ENCODE peak calls at places on chromosomes 4 and X, in five cellular contexts. One of them, this sample, is unnamed.

GRCh38 chr4:20486433-20486832 is 213.8 kb upstream of the PACRGL start:
- DNase-seq in HCT116: no peak
- DNase-seq in PC-3: peak; percentile 29
- DNase-seq in Karpas-422: no peak
- DNase-seq in GM23338: no peak
- DNase-seq in this sample: no peak

GRCh38 chr4:71396382-71396781 is 57.6 kb downstream of the SLC4A4 start:
- DNase-seq in HCT116: no peak
- DNase-seq in PC-3: peak; percentile 58
- DNase-seq in Karpas-422: no peak
- DNase-seq in GM23338: no peak
- DNase-seq in this sample: peak; percentile 79

GRCh38 chr4:183170894-183171293 is 71.8 kb downstream of the WWC2 start:
- DNase-seq in HCT116: no peak
- DNase-seq in PC-3: no peak
- DNase-seq in Karpas-422: no peak
- DNase-seq in GM23338: no peak
- DNase-seq in this sample: no peak

GRCh38 chrX:6448003-6448402 is 86.9 kb downstream of the VCX3A start:
- DNase-seq in HCT116: no peak
- DNase-seq in PC-3: no peak
- DNase-seq in Karpas-422: no peak
- DNase-seq in GM23338: no peak
- DNase-seq in this sample: no peak

GRCh38 chr4:48780867-48781219 is 764 bp upstream of the FRYL start:
- DNase-seq in HCT116: no peak
- DNase-seq in PC-3: no peak
- DNase-seq in Karpas-422: peak; percentile 75
- DNase-seq in GM23338: no peak
- DNase-seq in this sample: peak; percentile 70

GRCh38 chr4:67035986-67036385 is 509.3 kb downstream of the CENPC start:
- DNase-seq in HCT116: no peak
- DNase-seq in PC-3: peak; percentile 63
- DNase-seq in Karpas-422: no peak
- DNase-seq in GM23338: no peak
- DNase-seq in this sample: no peak

GRCh38 chr4:158930573-158930972 is 161.7 kb downstream of the FNIP2 start:
- DNase-seq in HCT116: no peak
- DNase-seq in PC-3: peak; percentile 1
- DNase-seq in Karpas-422: no peak
- DNase-seq in GM23338: no peak
- DNase-seq in this sample: peak; percentile 41

GRCh38 chr4:185504098-185505047 is 30.9 kb downstream of the PDLIM3 start:
- DNase-seq in HCT116: peak; percentile 74
- DNase-seq in PC-3: peak; percentile 52
- DNase-seq in Karpas-422: no peak
- DNase-seq in GM23338: no peak
- DNase-seq in this sample: peak; percentile 48

GRCh38 chrX:99494668-99495067 is 915.4 kb downstream of the PCDH19 start:
- DNase-seq in HCT116: no peak
- DNase-seq in PC-3: no peak
- DNase-seq in Karpas-422: no peak
- DNase-seq in GM23338: no peak
- DNase-seq in this sample: no peak

GRCh38 chrX:110226931-110227330 is 91.0 kb downstream of the AMMECR1 start:
- DNase-seq in HCT116: no peak
- DNase-seq in PC-3: peak; percentile 65
- DNase-seq in Karpas-422: no peak
- DNase-seq in GM23338: no peak
- DNase-seq in this sample: peak; percentile 19

GRCh38 chr4:53579826-53580225 is 11.5 kb downstream of the LNX1 start:
- DNase-seq in HCT116: no peak
- DNase-seq in PC-3: peak; percentile 53
- DNase-seq in Karpas-422: no peak
- DNase-seq in GM23338: no peak
- DNase-seq in this sample: no peak

GRCh38 chr4:1362521-1362920 is 15.5 kb downstream of the UVSSA start:
- DNase-seq in HCT116: no peak
- DNase-seq in PC-3: no peak
- DNase-seq in Karpas-422: no peak
- DNase-seq in GM23338: no peak
- DNase-seq in this sample: no peak

GRCh38 chr4:163113921-163114703 is 52.6 kb downstream of the NAF1 start:
- DNase-seq in HCT116: no peak
- DNase-seq in PC-3: no peak
- DNase-seq in Karpas-422: no peak
- DNase-seq in GM23338: no peak
- DNase-seq in this sample: no peak

GRCh38 chrX:119672252-119672825 is 20.6 kb downstream of the SEPTIN6 start:
- DNase-seq in HCT116: no peak
- DNase-seq in PC-3: peak; percentile 62
- DNase-seq in Karpas-422: no peak
- DNase-seq in GM23338: no peak
- DNase-seq in this sample: no peak

GRCh38 chrX:109624641-109625311 is at the start of gene KCNE5:
- DNase-seq in HCT116: no peak
- DNase-seq in PC-3: no peak
- DNase-seq in Karpas-422: no peak
- DNase-seq in GM23338: peak; percentile 73
- DNase-seq in this sample: peak; percentile 5

GRCh38 chr4:159455675-159456235 is 352.9 kb downstream of the RAPGEF2 start:
- DNase-seq in HCT116: peak; percentile 31
- DNase-seq in PC-3: peak; percentile 66
- DNase-seq in Karpas-422: peak; percentile 68
- DNase-seq in GM23338: peak; percentile 74
- DNase-seq in this sample: peak; percentile 57

GRCh38 chr4:90357117-90357710 is 230.0 kb downstream of the CCSER1 start:
- DNase-seq in HCT116: peak; percentile 74
- DNase-seq in PC-3: peak; percentile 58
- DNase-seq in Karpas-422: peak; percentile 76
- DNase-seq in GM23338: peak; percentile 74
- DNase-seq in this sample: peak; percentile 67

GRCh38 chrX:12446342-12447075 is 308.2 kb downstream of the FRMPD4 start:
- DNase-seq in HCT116: no peak
- DNase-seq in PC-3: peak; percentile 38
- DNase-seq in Karpas-422: no peak
- DNase-seq in GM23338: no peak
- DNase-seq in this sample: no peak

GRCh38 chrX:150036181-150036580 is 97.9 kb upstream of the EOLA2 start:
- DNase-seq in HCT116: no peak
- DNase-seq in PC-3: peak; percentile 83
- DNase-seq in Karpas-422: no peak
- DNase-seq in GM23338: no peak
- DNase-seq in this sample: peak; percentile 74

GRCh38 chr4:82394896-82395295 is 21.1 kb upstream of the HNRNPD start:
- DNase-seq in HCT116: no peak
- DNase-seq in PC-3: peak; percentile 93
- DNase-seq in Karpas-422: no peak
- DNase-seq in GM23338: no peak
- DNase-seq in this sample: no peak

GRCh38 chr4:109332926-109333464 is 30.5 kb upstream of the COL25A1 start:
- DNase-seq in HCT116: no peak
- DNase-seq in PC-3: no peak
- DNase-seq in Karpas-422: peak; percentile 79
- DNase-seq in GM23338: peak; percentile 83
- DNase-seq in this sample: peak; percentile 14

GRCh38 chr4:155590751-155591150 is 75.9 kb upstream of the GUCY1A1 start:
- DNase-seq in HCT116: no peak
- DNase-seq in PC-3: no peak
- DNase-seq in Karpas-422: no peak
- DNase-seq in GM23338: no peak
- DNase-seq in this sample: no peak

GRCh38 chrX:40543661-40544328 is 37.0 kb upstream of the ATP6AP2 start:
- DNase-seq in HCT116: peak; percentile 33
- DNase-seq in PC-3: peak; percentile 82
- DNase-seq in Karpas-422: peak; percentile 84
- DNase-seq in GM23338: peak; percentile 87
- DNase-seq in this sample: peak; percentile 46

GRCh38 chrX:53319614-53320542 is 38.5 kb upstream of the IQSEC2 start:
- DNase-seq in HCT116: no peak
- DNase-seq in PC-3: no peak
- DNase-seq in Karpas-422: no peak
- DNase-seq in GM23338: no peak
- DNase-seq in this sample: peak; percentile 58

GRCh38 chrX:134661295-134661694 is 3.0 kb upstream of the PLAC1 start:
- DNase-seq in HCT116: no peak
- DNase-seq in PC-3: peak; percentile 36
- DNase-seq in Karpas-422: no peak
- DNase-seq in GM23338: no peak
- DNase-seq in this sample: no peak

GRCh38 chrX:134669378-134670098 is 11.3 kb upstream of the PLAC1 start:
- DNase-seq in HCT116: no peak
- DNase-seq in PC-3: peak; percentile 87
- DNase-seq in Karpas-422: no peak
- DNase-seq in GM23338: no peak
- DNase-seq in this sample: peak; percentile 93

GRCh38 chrX:134660627-134661026 is 2.4 kb upstream of the PLAC1 start:
- DNase-seq in HCT116: no peak
- DNase-seq in PC-3: no peak
- DNase-seq in Karpas-422: no peak
- DNase-seq in GM23338: no peak
- DNase-seq in this sample: peak; percentile 24

GRCh38 chrX:134659761-134660160 is 1.5 kb upstream of the PLAC1 start:
- DNase-seq in HCT116: no peak
- DNase-seq in PC-3: peak; percentile 61
- DNase-seq in Karpas-422: no peak
- DNase-seq in GM23338: no peak
- DNase-seq in this sample: no peak

DNA sequence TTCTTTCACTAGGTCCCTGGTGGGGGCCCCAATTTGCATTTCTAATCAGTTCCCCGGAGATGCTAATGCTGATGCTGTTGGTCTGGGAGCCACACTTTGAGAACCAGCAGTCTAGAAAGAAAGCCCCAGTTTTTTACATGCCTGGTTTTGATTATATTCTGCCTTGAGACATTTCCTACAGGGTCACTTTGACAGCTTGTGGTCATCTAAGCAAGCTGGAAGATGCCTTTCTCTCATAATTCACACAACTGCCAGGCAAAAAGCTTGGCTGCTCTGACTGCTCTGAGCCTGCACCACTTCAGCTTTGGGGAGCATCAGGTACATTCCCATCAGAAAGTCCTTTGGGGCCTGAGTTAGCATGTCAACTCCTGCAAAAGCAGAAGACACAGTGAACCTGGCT is 5.9 kb upstream of the PLAC1 start:
- DNase-seq in HCT116: no peak
- DNase-seq in PC-3: no peak
- DNase-seq in Karpas-422: no peak
- DNase-seq in GM23338: no peak
- DNase-seq in this sample: no peak
- H3K4me2 ChIP-seq in HCT116: no peak overlapping the region
- H3K4me2 ChIP-seq in PC-3: no peak overlapping the region
- H3K4me2 ChIP-seq in Karpas-422: no peak overlapping the region
- H3K4me2 ChIP-seq in GM23338: no peak overlapping the region
- H3K4me2 ChIP-seq in this sample: no peak overlapping the region

GRCh38 chr4:6693274-6694176 is at the start of gene S100P:
- DNase-seq in HCT116: no peak
- DNase-seq in PC-3: peak; percentile 57
- DNase-seq in Karpas-422: no peak
- DNase-seq in GM23338: no peak
- DNase-seq in this sample: no peak
- H3K27ac ChIP-seq in HCT116: no peak within 1 kb of the TSS
- H3K27ac ChIP-seq in PC-3: peak within 1 kb of the TSS; percentile 96
- H3K27ac ChIP-seq in Karpas-422: no peak within 1 kb of the TSS
- H3K27ac ChIP-seq in GM23338: no peak within 1 kb of the TSS
- H3K27ac ChIP-seq in this sample: peak within 1 kb of the TSS; percentile 27

GRCh38 chrX:97266406-97267121 is 382.9 kb downstream of the RPA4 start:
- DNase-seq in HCT116: no peak
- DNase-seq in PC-3: no peak
- DNase-seq in Karpas-422: no peak
- DNase-seq in GM23338: no peak
- DNase-seq in this sample: no peak
- H3K9me2 ChIP-seq in HCT116: no peaks in the 10 kb centered on the region
- H3K9me2 ChIP-seq in PC-3: no peaks in the 10 kb centered on the region
- H3K9me2 ChIP-seq in Karpas-422: no peaks in the 10 kb centered on the region
- H3K9me2 ChIP-seq in GM23338: no peaks in the 10 kb centered on the region
- H3K9me2 ChIP-seq in this sample: no peaks in the 10 kb centered on the region

GRCh38 chr4:125727931-125728330 is 413.2 kb downstream of the FAT4 start:
- DNase-seq in HCT116: no peak
- DNase-seq in PC-3: no peak
- DNase-seq in Karpas-422: no peak
- DNase-seq in GM23338: no peak
- DNase-seq in this sample: no peak
- H3K4me2 ChIP-seq in HCT116: peak overlapping the region; percentile 69
- H3K4me2 ChIP-seq in PC-3: peak overlapping the region; percentile 40
- H3K4me2 ChIP-seq in Karpas-422: no peak overlapping the region
- H3K4me2 ChIP-seq in GM23338: peak overlapping the region; percentile 22
- H3K4me2 ChIP-seq in this sample: no peak overlapping the region

DNA sequence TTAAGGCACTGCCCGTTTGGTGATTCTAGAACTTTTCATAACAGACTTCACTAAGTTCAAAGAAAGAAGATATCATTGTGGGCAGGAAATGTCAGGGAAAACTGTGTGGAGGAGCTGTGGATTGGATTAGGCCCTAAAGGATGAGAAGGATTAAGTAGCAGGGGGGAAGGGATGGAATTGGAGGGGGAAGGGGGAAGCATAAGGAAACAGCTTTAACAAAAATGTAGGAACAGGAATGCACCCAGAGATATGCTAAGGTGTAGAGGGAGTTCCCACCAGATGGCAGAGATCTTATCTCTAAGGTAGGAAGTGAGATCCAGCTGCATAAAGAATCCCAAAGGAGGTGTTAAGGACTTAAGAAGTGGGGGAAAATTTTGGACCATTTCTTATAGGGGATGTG is 114.5 kb downstream of the LARP7 start:
- DNase-seq in HCT116: no peak
- DNase-seq in PC-3: no peak
- DNase-seq in Karpas-422: no peak
- DNase-seq in GM23338: peak; percentile 90
- DNase-seq in this sample: no peak
- H3K27ac ChIP-seq in HCT116: no peak overlapping the region
- H3K27ac ChIP-seq in PC-3: no peak overlapping the region
- H3K27ac ChIP-seq in Karpas-422: no peak overlapping the region
- H3K27ac ChIP-seq in GM23338: peak overlapping the region; percentile 92
- H3K27ac ChIP-seq in this sample: no peak overlapping the region

GRCh38 chr4:112931001-112931400 is 118.5 kb upstream of the ANK2 start:
- DNase-seq in HCT116: no peak
- DNase-seq in PC-3: no peak
- DNase-seq in Karpas-422: no peak
- DNase-seq in GM23338: no peak
- DNase-seq in this sample: no peak
- H3K9me2 ChIP-seq in HCT116: no peaks in the 10 kb centered on the region
- H3K9me2 ChIP-seq in PC-3: no peaks in the 10 kb centered on the region
- H3K9me2 ChIP-seq in Karpas-422: no peaks in the 10 kb centered on the region
- H3K9me2 ChIP-seq in GM23338: no peaks in the 10 kb centered on the region
- H3K9me2 ChIP-seq in this sample: no peaks in the 10 kb centered on the region

This sample was measured in GM23248.